ENCODE peak calls at places on chromosomes 16 and 17, in eight cellular contexts. R is SK-N-SH, X is MM.1S, Y is PC-3, U is mammary epithelial cell, W is fibroblast of lung, C is neural progenitor cell, P is IMR-90. V is an unnamed sample.

GRCh38 chr17:40071720-40072480 is 9.1 kb downstream of the THRA start:
- DNase-seq in R (peak), X (no peak), Y (no peak), U (no peak), W (peak), C (no peak), P (no peak), V (peak)

GRCh38 chr16:57191056-57191536 is 5.0 kb downstream of the RSPRY1 start:
- DNase-seq in R (no peak), X (no peak), Y (peak), U (peak), W (peak), C (no peak), P (peak), V (peak)

GRCh38 chr16:78794581-78795300 is 695.3 kb downstream of the WWOX start:
- DNase-seq in R (no peak), X (no peak), Y (no peak), U (no peak), W (no peak), C (no peak), P (no peak), V (no peak)

GRCh38 chr16:85998178-85998867 is 99.4 kb downstream of the IRF8 start:
- DNase-seq in R (no peak), X (no peak), Y (no peak), U (no peak), W (no peak), C (no peak), P (no peak), V (no peak)

GRCh38 chr17:64250211-64250835 is 12.7 kb downstream of the TEX2 start:
- DNase-seq in R (no peak), X (no peak), Y (no peak), U (peak), W (no peak), C (no peak), P (no peak), V (no peak)

GRCh38 chr16:85082553-85083050 is 29.7 kb downstream of the CIBAR2 start:
- DNase-seq in R (no peak), X (no peak), Y (no peak), U (no peak), W (no peak), C (peak), P (no peak), V (peak)

GRCh38 chr17:13194887-13195286 is 177.1 kb upstream of the ELAC2 start:
- DNase-seq in R (no peak), X (no peak), Y (no peak), U (no peak), W (no peak), C (no peak), P (no peak), V (no peak)

GRCh38 chr16:69469807-69470561 is 45.6 kb downstream of the CYB5B start:
- DNase-seq in R (no peak), X (peak), Y (no peak), U (no peak), W (no peak), C (no peak), P (no peak), V (no peak)

GRCh38 chr16:57446530-57447141 is 549 bp downstream of the CIAPIN1 start:
- DNase-seq in R (peak), X (peak), Y (peak), U (peak), W (peak), C (no peak), P (peak), V (peak)

GRCh38 chr17:77257169-77257568 is 116.4 kb downstream of the SEC14L1 start:
- DNase-seq in R (no peak), X (no peak), Y (no peak), U (no peak), W (no peak), C (no peak), P (no peak), V (no peak)

GRCh38 chr16:17224859-17225258 is 245.9 kb downstream of the XYLT1 start:
- DNase-seq in R (no peak), X (no peak), Y (no peak), U (peak), W (peak), C (no peak), P (peak), V (no peak)

GRCh38 chr17:66655861-66656260 is 179.1 kb upstream of the CACNG5 start:
- DNase-seq in R (no peak), X (no peak), Y (peak), U (peak), W (no peak), C (no peak), P (peak), V (peak)

GRCh38 chr16:56367764-56368163 is 57.6 kb downstream of the AMFR start:
- DNase-seq in R (no peak), X (no peak), Y (no peak), U (no peak), W (no peak), C (no peak), P (no peak), V (no peak)

GRCh38 chr17:29179232-29180036 is 764 bp downstream of the MYO18A start:
- DNase-seq in R (peak), X (no peak), Y (peak), U (peak), W (no peak), C (peak), P (no peak), V (peak)

GRCh38 chr17:71922439-71922838 is 198.4 kb upstream of the SOX9 start:
- DNase-seq in R (no peak), X (peak), Y (peak), U (peak), W (peak), C (no peak), P (peak), V (peak)

GRCh38 chr17:59561042-59561441 is 4.4 kb upstream of the DHX40 start:
- DNase-seq in R (peak), X (peak), Y (peak), U (peak), W (peak), C (peak), P (peak), V (no peak)

GRCh38 chr17:35407531-35407930 is 24.8 kb downstream of the SLFN12 start:
- DNase-seq in R (no peak), X (no peak), Y (no peak), U (no peak), W (no peak), C (no peak), P (no peak), V (no peak)

GRCh38 chr16:29977063-29977462 is 3.4 kb downstream of the TAOK2 start:
- DNase-seq in R (peak), X (no peak), Y (no peak), U (no peak), W (no peak), C (no peak), P (no peak), V (no peak)

GRCh38 chr17:40541060-40541872 is 24.0 kb downstream of the CCR7 start:
- DNase-seq in R (no peak), X (no peak), Y (no peak), U (no peak), W (no peak), C (no peak), P (no peak), V (no peak)

GRCh38 chr16:74748042-74748709 is 26.4 kb downstream of the FA2H start:
- DNase-seq in R (no peak), X (no peak), Y (no peak), U (no peak), W (no peak), C (no peak), P (no peak), V (no peak)

GRCh38 chr17:77493238-77493812 is 352.6 kb downstream of the SEC14L1 start:
- DNase-seq in R (peak), X (no peak), Y (no peak), U (no peak), W (no peak), C (peak), P (no peak), V (no peak)

GRCh38 chr17:70320642-70321345 is 151.5 kb downstream of the KCNJ2 start:
- DNase-seq in R (peak), X (no peak), Y (no peak), U (no peak), W (peak), C (no peak), P (peak), V (no peak)

GRCh38 chr17:39627170-39627716 is 491 bp downstream of the PPP1R1B start:
- DNase-seq in R (peak), X (no peak), Y (no peak), U (no peak), W (no peak), C (peak), P (no peak), V (no peak)

GRCh38 chr17:28545787-28546415 is 6.5 kb downstream of the UNC119 start:
- DNase-seq in R (no peak), X (no peak), Y (no peak), U (no peak), W (no peak), C (no peak), P (no peak), V (peak)

GRCh38 chr16:69871708-69872107 is 79.4 kb upstream of the CLEC18A start:
- DNase-seq in R (no peak), X (no peak), Y (no peak), U (no peak), W (no peak), C (no peak), P (no peak), V (peak)

GRCh38 chr17:17398188-17398927 is 78.4 kb upstream of the MED9 start:
- DNase-seq in R (no peak), X (no peak), Y (no peak), U (no peak), W (peak), C (no peak), P (peak), V (peak)

GRCh38 chr17:77496831-77497577 is 356.2 kb downstream of the SEC14L1 start:
- DNase-seq in R (peak), X (no peak), Y (no peak), U (no peak), W (no peak), C (no peak), P (no peak), V (peak)

GRCh38 chr17:81171941-81172340 is 5.9 kb upstream of the AATK start:
- DNase-seq in R (no peak), X (no peak), Y (no peak), U (no peak), W (peak), C (no peak), P (peak), V (no peak)

GRCh38 chr17:8740486-8740885 is 4.2 kb downstream of the CCDC42 start:
- DNase-seq in R (no peak), X (peak), Y (no peak), U (no peak), W (no peak), C (peak), P (no peak), V (no peak)

GRCh38 chr17:10713336-10713735 is 15.9 kb downstream of the ADPRM start:
- DNase-seq in R (no peak), X (no peak), Y (no peak), U (no peak), W (peak), C (no peak), P (peak), V (no peak)

GRCh38 chr17:10716218-10716617 is 13.6 kb downstream of the TMEM220 start:
- DNase-seq in R (no peak), X (no peak), Y (no peak), U (no peak), W (no peak), C (no peak), P (no peak), V (no peak)

DNA sequence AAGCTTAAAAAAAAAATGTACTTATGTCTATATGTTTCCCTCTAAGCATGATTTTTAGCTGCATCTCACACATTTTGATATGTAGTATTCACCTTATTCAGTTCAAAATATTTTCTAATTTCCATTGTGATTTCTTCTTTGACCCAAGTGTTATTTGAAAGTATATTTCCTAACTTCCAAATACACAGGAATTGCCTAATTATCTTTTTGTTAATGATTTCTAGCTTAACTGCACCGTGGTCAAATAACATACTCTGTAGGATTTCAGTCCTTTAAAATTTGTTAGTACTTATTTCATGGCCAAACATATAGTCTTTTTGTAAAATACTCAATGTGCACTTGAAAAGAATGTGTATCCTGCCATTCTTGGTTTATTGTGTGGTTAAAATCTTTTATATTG is 11.3 kb downstream of the TMEM220 start:
- DNase-seq in R (no peak), X (no peak), Y (no peak), U (no peak), W (no peak), C (no peak), P (no peak), V (no peak)
- H2AFZ ChIP-seq in R (no peak), X (no peak), Y (no peak), U (no peak), W (no peak), C (no peak), P (no peak), V (no peak)

DNA sequence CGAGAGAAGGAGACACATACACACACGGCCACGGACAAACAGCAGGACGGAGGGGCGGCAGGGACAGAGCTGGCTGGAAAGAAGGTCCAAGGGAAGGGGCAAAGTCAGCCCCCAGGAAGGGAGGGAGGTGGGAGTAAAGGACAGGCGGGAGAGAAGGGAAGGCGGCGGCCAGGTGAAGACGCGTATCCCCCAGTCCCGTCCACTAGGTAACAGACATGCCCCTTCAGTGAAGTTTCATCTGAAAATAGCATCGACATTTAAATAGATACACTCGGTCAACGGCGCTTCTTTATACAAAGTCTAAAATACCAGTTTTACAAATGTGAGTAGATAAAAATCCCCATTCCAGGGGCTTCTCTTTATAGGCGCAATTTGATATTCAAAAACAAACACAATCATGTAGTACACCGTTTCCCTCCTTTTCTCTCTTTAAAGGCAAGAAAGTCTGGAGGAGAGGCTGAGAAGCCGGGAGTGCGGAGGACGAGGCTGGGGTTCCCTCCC is 4.5 kb downstream of the CBX8 start:
- DNase-seq in R (peak), X (no peak), Y (no peak), U (no peak), W (no peak), C (no peak), P (no peak), V (peak)
- H3K4me3 ChIP-seq in R (no peak), X (no peak), Y (no peak), U (no peak), W (peak), C (no peak), P (peak), V (no peak)

GRCh38 chr16:8869212-8869987 is 594 bp upstream of the CARHSP1 start:
- DNase-seq in R (peak), X (no peak), Y (no peak), U (no peak), W (no peak), C (peak), P (no peak), V (peak)
- H3K4me2 ChIP-seq in R (peak), X (peak), Y (peak), U (peak), W (peak), C (peak), P (peak), V (peak)

GRCh38 chr17:75571197-75571884 is 16.3 kb upstream of the MYO15B start:
- DNase-seq in R (no peak), X (peak), Y (no peak), U (no peak), W (no peak), C (no peak), P (peak), V (peak)
- H2AFZ ChIP-seq in R (no peak), X (peak), Y (no peak), U (no peak), W (no peak), C (no peak), P (peak), V (no peak)

V was measured in osteoblast.